ENCODE peak calls at places on chromosomes 2 and 18, in seven cellular contexts. One of them, this sample, is unnamed.

GRCh38 chr18:79754022-79754761 is 43.5 kb upstream of the KCNG2 start:
- DNase-seq in HCT116: no peak
- DNase-seq in H1: no peak
- DNase-seq in PC-3: no peak
- DNase-seq in neuronal stem cell: no peak
- DNase-seq in GM23248: no peak
- DNase-seq in H9: no peak
- DNase-seq in this sample: no peak

GRCh38 chr18:41501848-41502247 is 453.2 kb upstream of the PIK3C3 start:
- DNase-seq in HCT116: no peak
- DNase-seq in H1: no peak
- DNase-seq in PC-3: peak; percentile 76
- DNase-seq in neuronal stem cell: no peak
- DNase-seq in GM23248: no peak
- DNase-seq in H9: no peak
- DNase-seq in this sample: no peak

GRCh38 chr18:40355701-40356100 is 1599.3 kb upstream of the PIK3C3 start:
- DNase-seq in HCT116: no peak
- DNase-seq in H1: no peak
- DNase-seq in PC-3: peak; percentile 46
- DNase-seq in neuronal stem cell: no peak
- DNase-seq in GM23248: peak; percentile 87
- DNase-seq in H9: no peak
- DNase-seq in this sample: no peak

GRCh38 chr18:8287184-8287885 is 321.9 kb upstream of the RAB12 start:
- DNase-seq in HCT116: no peak
- DNase-seq in H1: no peak
- DNase-seq in PC-3: no peak
- DNase-seq in neuronal stem cell: no peak
- DNase-seq in GM23248: no peak
- DNase-seq in H9: no peak
- DNase-seq in this sample: no peak

GRCh38 chr2:8418721-8419120 is 263.1 kb upstream of the ID2 start:
- DNase-seq in HCT116: no peak
- DNase-seq in H1: no peak
- DNase-seq in PC-3: no peak
- DNase-seq in neuronal stem cell: no peak
- DNase-seq in GM23248: peak; percentile 6
- DNase-seq in H9: no peak
- DNase-seq in this sample: no peak

GRCh38 chr2:153360239-153360638 is 118.3 kb downstream of the RPRM start:
- DNase-seq in HCT116: no peak
- DNase-seq in H1: no peak
- DNase-seq in PC-3: no peak
- DNase-seq in neuronal stem cell: no peak
- DNase-seq in GM23248: no peak
- DNase-seq in H9: peak; percentile 29
- DNase-seq in this sample: no peak

GRCh38 chr18:78542204-78542603 is 437.4 kb upstream of the SALL3 start:
- DNase-seq in HCT116: no peak
- DNase-seq in H1: peak; percentile 35
- DNase-seq in PC-3: no peak
- DNase-seq in neuronal stem cell: no peak
- DNase-seq in GM23248: no peak
- DNase-seq in H9: no peak
- DNase-seq in this sample: no peak

GRCh38 chr18:10838594-10838993 is 310.8 kb downstream of the PIEZO2 start:
- DNase-seq in HCT116: no peak
- DNase-seq in H1: no peak
- DNase-seq in PC-3: no peak
- DNase-seq in neuronal stem cell: no peak
- DNase-seq in GM23248: no peak
- DNase-seq in H9: no peak
- DNase-seq in this sample: no peak

GRCh38 chr2:25964891-25965290 is 17.4 kb downstream of the KIF3C start:
- DNase-seq in HCT116: no peak
- DNase-seq in H1: no peak
- DNase-seq in PC-3: no peak
- DNase-seq in neuronal stem cell: no peak
- DNase-seq in GM23248: peak; percentile 21
- DNase-seq in H9: no peak
- DNase-seq in this sample: no peak

GRCh38 chr2:143451622-143452021 is 322.4 kb downstream of the ARHGAP15 start:
- DNase-seq in HCT116: no peak
- DNase-seq in H1: no peak
- DNase-seq in PC-3: peak; percentile 48
- DNase-seq in neuronal stem cell: no peak
- DNase-seq in GM23248: peak; percentile 35
- DNase-seq in H9: no peak
- DNase-seq in this sample: no peak

GRCh38 chr2:152383702-152384101 is 48.7 kb downstream of the FMNL2 start:
- DNase-seq in HCT116: no peak
- DNase-seq in H1: no peak
- DNase-seq in PC-3: no peak
- DNase-seq in neuronal stem cell: no peak
- DNase-seq in GM23248: peak; percentile 31
- DNase-seq in H9: no peak
- DNase-seq in this sample: no peak

GRCh38 chr2:150644298-150645067 is 157.0 kb upstream of the RND3 start:
- DNase-seq in HCT116: no peak
- DNase-seq in H1: no peak
- DNase-seq in PC-3: peak; percentile 92
- DNase-seq in neuronal stem cell: no peak
- DNase-seq in GM23248: peak; percentile 80
- DNase-seq in H9: no peak
- DNase-seq in this sample: no peak

GRCh38 chr2:29165362-29166236 is 50.4 kb downstream of the CLIP4 start:
- DNase-seq in HCT116: no peak
- DNase-seq in H1: no peak
- DNase-seq in PC-3: peak; percentile 94
- DNase-seq in neuronal stem cell: no peak
- DNase-seq in GM23248: peak; percentile 84
- DNase-seq in H9: no peak
- DNase-seq in this sample: no peak

GRCh38 chr2:233643128-233643527 is 6.9 kb downstream of the UGT1A10 start:
- DNase-seq in HCT116: peak; percentile 27
- DNase-seq in H1: peak; percentile 47
- DNase-seq in PC-3: peak; percentile 54
- DNase-seq in neuronal stem cell: no peak
- DNase-seq in GM23248: peak; percentile 1
- DNase-seq in H9: peak; percentile 66
- DNase-seq in this sample: peak; percentile 55

GRCh38 chr18:47163241-47163640 is 12.9 kb downstream of the IER3IP1 start:
- DNase-seq in HCT116: no peak
- DNase-seq in H1: no peak
- DNase-seq in PC-3: no peak
- DNase-seq in neuronal stem cell: no peak
- DNase-seq in GM23248: peak; percentile 90
- DNase-seq in H9: no peak
- DNase-seq in this sample: no peak

GRCh38 chr2:231640646-231641111 is 48.0 kb downstream of the TEX44 start:
- DNase-seq in HCT116: peak; percentile 65
- DNase-seq in H1: no peak
- DNase-seq in PC-3: peak; percentile 21
- DNase-seq in neuronal stem cell: no peak
- DNase-seq in GM23248: peak; percentile 72
- DNase-seq in H9: no peak
- DNase-seq in this sample: no peak

GRCh38 chr2:101596346-101596745 is 101.2 kb upstream of the MAP4K4 start:
- DNase-seq in HCT116: no peak
- DNase-seq in H1: no peak
- DNase-seq in PC-3: peak; percentile 77
- DNase-seq in neuronal stem cell: no peak
- DNase-seq in GM23248: no peak
- DNase-seq in H9: no peak
- DNase-seq in this sample: no peak

GRCh38 chr2:102180687-102180999 is 6.2 kb upstream of the IL1RL2 start:
- DNase-seq in HCT116: no peak
- DNase-seq in H1: no peak
- DNase-seq in PC-3: no peak
- DNase-seq in neuronal stem cell: no peak
- DNase-seq in GM23248: no peak
- DNase-seq in H9: no peak
- DNase-seq in this sample: no peak

DNA sequence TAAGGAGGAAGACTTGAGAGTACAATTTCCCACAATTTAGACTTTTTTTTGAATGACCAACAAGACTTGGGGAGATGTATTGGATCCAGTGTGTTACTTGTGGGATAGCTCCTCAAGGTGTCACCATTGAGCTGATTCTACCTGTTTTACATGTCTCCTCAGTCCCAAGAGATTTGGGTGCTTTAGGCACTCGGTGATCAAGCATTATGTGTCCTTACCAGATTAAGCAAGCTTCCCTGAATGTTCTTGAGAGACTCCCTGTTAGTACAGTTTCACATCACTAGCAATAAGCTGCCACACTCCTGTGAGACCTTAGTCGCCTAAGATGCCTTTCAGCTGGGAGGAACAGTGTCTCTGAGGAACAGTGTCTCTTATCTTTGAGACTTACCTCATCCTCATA is 384.3 kb upstream of the SYT4 start:
- DNase-seq in HCT116: no peak
- DNase-seq in H1: peak; percentile 49
- DNase-seq in PC-3: peak; percentile 64
- DNase-seq in neuronal stem cell: peak; percentile 3
- DNase-seq in GM23248: peak; percentile 71
- DNase-seq in H9: peak; percentile 53
- DNase-seq in this sample: peak; percentile 63
- H3K4me2 ChIP-seq in HCT116: no peak overlapping the region
- H3K4me2 ChIP-seq in H1: no peak overlapping the region
- H3K4me2 ChIP-seq in PC-3: no peak overlapping the region
- H3K4me2 ChIP-seq in neuronal stem cell: no peak overlapping the region
- H3K4me2 ChIP-seq in GM23248: no peak overlapping the region
- H3K4me2 ChIP-seq in H9: no peak overlapping the region
- H3K4me2 ChIP-seq in this sample: no peak overlapping the region

DNA sequence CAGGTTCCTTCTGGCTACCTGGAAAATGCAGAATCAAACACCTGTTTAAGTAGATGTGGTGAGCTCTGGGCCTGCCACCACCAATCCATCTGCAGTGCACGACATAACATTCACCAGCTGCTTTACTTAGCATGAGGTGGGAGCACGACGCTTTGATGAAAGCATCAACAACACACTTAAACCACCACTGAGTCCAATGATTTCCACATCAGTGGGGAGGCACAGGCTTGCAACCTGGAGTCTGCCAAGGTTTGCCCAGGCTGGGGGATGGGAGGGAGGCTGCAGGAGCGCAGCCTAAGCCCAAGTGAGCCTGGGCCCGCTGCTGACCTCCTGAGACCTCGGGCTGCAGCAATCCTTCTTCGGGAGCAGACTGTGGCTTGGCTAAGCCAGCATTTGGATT is 415.5 kb downstream of the MEIS1 start:
- DNase-seq in HCT116: no peak
- DNase-seq in H1: no peak
- DNase-seq in PC-3: no peak
- DNase-seq in neuronal stem cell: no peak
- DNase-seq in GM23248: no peak
- DNase-seq in H9: no peak
- DNase-seq in this sample: no peak
- H2AFZ ChIP-seq in HCT116: no peak overlapping the region
- H2AFZ ChIP-seq in H1: no peak overlapping the region
- H2AFZ ChIP-seq in PC-3: no peak overlapping the region
- H2AFZ ChIP-seq in neuronal stem cell: no peak overlapping the region
- H2AFZ ChIP-seq in GM23248: no peak overlapping the region
- H2AFZ ChIP-seq in H9: no peak overlapping the region
- H2AFZ ChIP-seq in this sample: no peak overlapping the region

GRCh38 chr2:19936979-19937378 is 35.2 kb upstream of the TTC32 start:
- DNase-seq in HCT116: no peak
- DNase-seq in H1: no peak
- DNase-seq in PC-3: no peak
- DNase-seq in neuronal stem cell: no peak
- DNase-seq in GM23248: no peak
- DNase-seq in H9: no peak
- DNase-seq in this sample: no peak

GRCh38 chr2:19936203-19936602 is 34.4 kb upstream of the TTC32 start:
- DNase-seq in HCT116: no peak
- DNase-seq in H1: no peak
- DNase-seq in PC-3: no peak
- DNase-seq in neuronal stem cell: no peak
- DNase-seq in GM23248: no peak
- DNase-seq in H9: no peak
- DNase-seq in this sample: no peak

GRCh38 chr2:19929226-19929625 is 27.4 kb upstream of the TTC32 start:
- DNase-seq in HCT116: no peak
- DNase-seq in H1: no peak
- DNase-seq in PC-3: no peak
- DNase-seq in neuronal stem cell: no peak
- DNase-seq in GM23248: peak; percentile 5
- DNase-seq in H9: no peak
- DNase-seq in this sample: no peak

GRCh38 chr2:19932928-19933327 is 31.1 kb upstream of the TTC32 start:
- DNase-seq in HCT116: no peak
- DNase-seq in H1: no peak
- DNase-seq in PC-3: peak; percentile 62
- DNase-seq in neuronal stem cell: no peak
- DNase-seq in GM23248: no peak
- DNase-seq in H9: no peak
- DNase-seq in this sample: no peak

GRCh38 chr2:19933351-19933981 is 31.7 kb upstream of the TTC32 start:
- DNase-seq in HCT116: no peak
- DNase-seq in H1: no peak
- DNase-seq in PC-3: peak; percentile 90
- DNase-seq in neuronal stem cell: no peak
- DNase-seq in GM23248: peak; percentile 71
- DNase-seq in H9: no peak
- DNase-seq in this sample: no peak
- H3K4me2 ChIP-seq in HCT116: peak overlapping the region; percentile 6
- H3K4me2 ChIP-seq in H1: no peak overlapping the region
- H3K4me2 ChIP-seq in PC-3: peak overlapping the region; percentile 91
- H3K4me2 ChIP-seq in neuronal stem cell: no peak overlapping the region
- H3K4me2 ChIP-seq in GM23248: peak overlapping the region; percentile 74
- H3K4me2 ChIP-seq in H9: no peak overlapping the region
- H3K4me2 ChIP-seq in this sample: no peak overlapping the region

DNA sequence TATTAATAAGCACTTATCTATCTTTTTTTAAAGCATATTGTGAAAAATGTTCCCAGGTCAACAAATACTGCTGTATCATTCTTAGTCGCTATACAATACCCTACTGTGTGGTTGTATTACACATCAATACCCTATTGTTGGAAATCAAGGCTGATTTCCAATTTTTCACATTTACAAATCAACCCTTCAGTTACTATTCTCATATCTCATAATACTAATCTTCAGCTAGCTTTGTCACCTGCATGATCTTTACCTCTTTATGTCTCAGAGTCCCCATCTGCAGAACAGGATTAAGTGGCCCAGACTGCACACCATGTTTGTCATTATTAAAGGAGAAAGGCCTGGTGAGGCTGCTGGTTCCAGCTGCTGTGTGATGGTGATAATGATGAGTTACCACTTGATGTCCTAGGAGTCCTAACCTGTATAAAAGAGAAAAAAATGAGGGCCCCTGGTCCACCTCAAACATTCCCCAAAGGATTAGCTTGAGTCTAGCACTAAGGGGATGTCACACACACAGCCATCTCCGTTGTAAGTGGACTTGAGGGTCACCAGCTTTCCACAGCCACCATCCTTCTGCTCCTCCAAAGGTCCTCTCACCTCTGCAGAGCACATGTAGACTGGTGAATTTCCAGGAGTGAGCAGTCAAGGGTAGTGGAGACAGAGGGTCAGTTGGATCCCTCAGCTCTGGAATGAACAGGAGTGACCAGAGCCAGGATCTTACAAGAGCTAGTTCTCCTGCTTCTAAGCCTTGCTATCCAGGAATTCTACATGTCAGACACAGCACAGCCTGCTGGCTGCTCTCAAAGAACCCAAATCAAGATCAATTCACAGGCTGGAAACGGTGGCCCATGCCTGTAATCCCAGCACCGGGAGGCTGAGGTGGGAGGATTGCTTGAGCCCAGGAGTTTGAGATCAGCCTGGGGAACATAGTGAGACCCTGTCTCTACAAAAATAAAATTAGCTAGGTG is 36.0 kb upstream of the BIN1 start:
- DNase-seq in HCT116: no peak
- DNase-seq in H1: peak; percentile 33
- DNase-seq in PC-3: no peak
- DNase-seq in neuronal stem cell: no peak
- DNase-seq in GM23248: peak; percentile 35
- DNase-seq in H9: no peak
- DNase-seq in this sample: no peak
- H2AFZ ChIP-seq in HCT116: no peak overlapping the region
- H2AFZ ChIP-seq in H1: peak overlapping the region; percentile 5
- H2AFZ ChIP-seq in PC-3: no peak overlapping the region
- H2AFZ ChIP-seq in neuronal stem cell: no peak overlapping the region
- H2AFZ ChIP-seq in GM23248: peak overlapping the region; percentile 93
- H2AFZ ChIP-seq in H9: no peak overlapping the region
- H2AFZ ChIP-seq in this sample: no peak overlapping the region

This sample was measured in Karpas-422.